ENCODE peak calls at places on chromosome 3, in seven cellular contexts. One of them, this sample, is unnamed.

GRCh38 chr3:46734773-46735172 is 17.1 kb upstream of the PRSS50 start:
- DNase-seq in GM23248: no peak
- DNase-seq in A549: no peak
- DNase-seq in cardiac fibroblast: no peak
- DNase-seq in GM12865: no peak
- DNase-seq in heart left ventricle: no peak
- DNase-seq in astrocyte of the spinal cord: no peak
- DNase-seq in this sample: no peak

GRCh38 chr3:79419222-79419621 is 348.6 kb downstream of the ROBO1 start:
- DNase-seq in GM23248: peak
- DNase-seq in astrocyte of the spinal cord: no peak
- DNase-seq in heart left ventricle: no peak
- DNase-seq in A549: no peak
- DNase-seq in GM12865: no peak
- DNase-seq in cardiac fibroblast: peak
- DNase-seq in this sample: no peak

GRCh38 chr3:184050217-184050847 is 2.5 kb upstream of the HTR3C start:
- DNase-seq in cardiac fibroblast: no peak
- DNase-seq in astrocyte of the spinal cord: no peak
- DNase-seq in GM12865: no peak
- DNase-seq in GM23248: no peak
- DNase-seq in A549: no peak
- DNase-seq in heart left ventricle: no peak
- DNase-seq in this sample: no peak

GRCh38 chr3:71752911-71753715 is 542 bp upstream of the GPR27 start:
- DNase-seq in A549: no peak
- DNase-seq in cardiac fibroblast: no peak
- DNase-seq in astrocyte of the spinal cord: no peak
- DNase-seq in heart left ventricle: no peak
- DNase-seq in GM12865: no peak
- DNase-seq in GM23248: no peak
- DNase-seq in this sample: no peak

GRCh38 chr3:14285526-14285925 is 106.9 kb downstream of the LSM3 start:
- DNase-seq in cardiac fibroblast: no peak
- DNase-seq in GM12865: no peak
- DNase-seq in astrocyte of the spinal cord: no peak
- DNase-seq in heart left ventricle: no peak
- DNase-seq in GM23248: no peak
- DNase-seq in A549: no peak
- DNase-seq in this sample: no peak

GRCh38 chr3:151086484-151087456 is 1.3 kb downstream of the MED12L start:
- DNase-seq in heart left ventricle: peak
- DNase-seq in astrocyte of the spinal cord: peak
- DNase-seq in GM23248: peak
- DNase-seq in cardiac fibroblast: peak
- DNase-seq in A549: peak
- DNase-seq in GM12865: peak
- DNase-seq in this sample: peak

GRCh38 chr3:99357131-99357530 is 281.3 kb upstream of the COL8A1 start:
- DNase-seq in astrocyte of the spinal cord: no peak
- DNase-seq in cardiac fibroblast: no peak
- DNase-seq in GM12865: no peak
- DNase-seq in A549: no peak
- DNase-seq in heart left ventricle: no peak
- DNase-seq in GM23248: no peak
- DNase-seq in this sample: peak

GRCh38 chr3:120025520-120025919 is 68.7 kb downstream of the GSK3B start:
- DNase-seq in astrocyte of the spinal cord: peak
- DNase-seq in cardiac fibroblast: no peak
- DNase-seq in heart left ventricle: no peak
- DNase-seq in A549: no peak
- DNase-seq in GM23248: peak
- DNase-seq in GM12865: no peak
- DNase-seq in this sample: no peak

GRCh38 chr3:107216711-107217110 is 160.5 kb upstream of the CCDC54 start:
- DNase-seq in GM23248: peak
- DNase-seq in A549: no peak
- DNase-seq in GM12865: no peak
- DNase-seq in astrocyte of the spinal cord: peak
- DNase-seq in cardiac fibroblast: peak
- DNase-seq in heart left ventricle: peak
- DNase-seq in this sample: peak

GRCh38 chr3:52044869-52045616 is 11.3 kb downstream of the DUSP7 start:
- DNase-seq in astrocyte of the spinal cord: no peak
- DNase-seq in GM12865: no peak
- DNase-seq in A549: no peak
- DNase-seq in heart left ventricle: no peak
- DNase-seq in cardiac fibroblast: no peak
- DNase-seq in GM23248: no peak
- DNase-seq in this sample: no peak

GRCh38 chr3:100073555-100074307 is 40.6 kb downstream of the FILIP1L start:
- DNase-seq in A549: no peak
- DNase-seq in astrocyte of the spinal cord: peak
- DNase-seq in cardiac fibroblast: peak
- DNase-seq in GM23248: no peak
- DNase-seq in heart left ventricle: peak
- DNase-seq in GM12865: peak
- DNase-seq in this sample: peak

GRCh38 chr3:111069974-111070751 is 1.5 kb upstream of the NECTIN3 start:
- DNase-seq in cardiac fibroblast: peak
- DNase-seq in GM12865: no peak
- DNase-seq in heart left ventricle: peak
- DNase-seq in GM23248: peak
- DNase-seq in A549: no peak
- DNase-seq in astrocyte of the spinal cord: peak
- DNase-seq in this sample: no peak

GRCh38 chr3:44272191-44272590 is 30.5 kb downstream of the TOPAZ1 start:
- DNase-seq in cardiac fibroblast: no peak
- DNase-seq in A549: no peak
- DNase-seq in GM12865: no peak
- DNase-seq in astrocyte of the spinal cord: no peak
- DNase-seq in heart left ventricle: no peak
- DNase-seq in GM23248: no peak
- DNase-seq in this sample: no peak

GRCh38 chr3:69085543-69086132 is 901 bp downstream of the ARL6IP5 start:
- DNase-seq in heart left ventricle: no peak
- DNase-seq in GM12865: peak
- DNase-seq in cardiac fibroblast: peak
- DNase-seq in A549: no peak
- DNase-seq in astrocyte of the spinal cord: no peak
- DNase-seq in GM23248: peak
- DNase-seq in this sample: peak

GRCh38 chr3:14267976-14268375 is 89.4 kb downstream of the LSM3 start:
- DNase-seq in astrocyte of the spinal cord: no peak
- DNase-seq in GM12865: no peak
- DNase-seq in GM23248: no peak
- DNase-seq in A549: no peak
- DNase-seq in heart left ventricle: no peak
- DNase-seq in cardiac fibroblast: no peak
- DNase-seq in this sample: no peak

GRCh38 chr3:99984139-99984538 is 130.2 kb downstream of the FILIP1L start:
- DNase-seq in cardiac fibroblast: no peak
- DNase-seq in A549: no peak
- DNase-seq in heart left ventricle: no peak
- DNase-seq in astrocyte of the spinal cord: no peak
- DNase-seq in GM23248: no peak
- DNase-seq in GM12865: no peak
- DNase-seq in this sample: no peak

DNA sequence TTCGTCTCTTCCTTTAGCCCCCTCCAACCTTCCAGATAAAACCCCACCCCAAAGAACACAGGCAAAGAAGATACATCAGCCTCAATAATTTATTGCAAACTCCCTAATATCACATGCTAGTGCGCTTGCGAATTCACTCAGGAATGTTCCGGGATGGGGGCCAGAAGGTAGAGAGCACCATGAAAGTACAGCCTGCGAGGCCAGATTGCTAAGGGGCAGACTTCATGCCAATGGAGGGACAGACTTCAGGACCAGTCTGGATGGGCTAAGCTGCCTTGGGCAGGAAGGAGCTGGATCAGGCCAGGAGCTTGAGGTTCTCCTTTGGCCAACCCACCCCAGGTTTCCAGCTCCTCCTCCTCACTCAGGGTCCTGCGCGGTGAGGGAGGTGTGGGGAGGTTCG is 13.4 kb downstream of the CIDEC start:
- DNase-seq in cardiac fibroblast: peak
- DNase-seq in A549: no peak
- DNase-seq in GM23248: no peak
- DNase-seq in GM12865: no peak
- DNase-seq in astrocyte of the spinal cord: no peak
- DNase-seq in heart left ventricle: no peak
- DNase-seq in this sample: peak
- H3K4me3 ChIP-seq in cardiac fibroblast: no peak
- H3K4me3 ChIP-seq in A549: no peak
- H3K4me3 ChIP-seq in GM23248: no peak
- H3K4me3 ChIP-seq in GM12865: no peak
- H3K4me3 ChIP-seq in astrocyte of the spinal cord: no peak
- H3K4me3 ChIP-seq in heart left ventricle: no peak
- H3K4me3 ChIP-seq in this sample: no peak

GRCh38 chr3:56683122-56683817 is at the start of gene TASOR:
- DNase-seq in cardiac fibroblast: peak
- DNase-seq in A549: peak
- DNase-seq in GM12865: peak
- DNase-seq in GM23248: peak
- DNase-seq in astrocyte of the spinal cord: peak
- DNase-seq in heart left ventricle: peak
- DNase-seq in this sample: peak

GRCh38 chr3:56681963-56682457 is 1.1 kb downstream of the TASOR start:
- DNase-seq in GM23248: no peak
- DNase-seq in astrocyte of the spinal cord: no peak
- DNase-seq in heart left ventricle: no peak
- DNase-seq in cardiac fibroblast: no peak
- DNase-seq in GM12865: no peak
- DNase-seq in A549: no peak
- DNase-seq in this sample: no peak

GRCh38 chr3:56677286-56677685 is 5.8 kb downstream of the TASOR start:
- DNase-seq in GM12865: peak
- DNase-seq in astrocyte of the spinal cord: no peak
- DNase-seq in GM23248: no peak
- DNase-seq in A549: no peak
- DNase-seq in heart left ventricle: no peak
- DNase-seq in cardiac fibroblast: no peak
- DNase-seq in this sample: no peak

GRCh38 chr3:56682458-56683121 is 475 bp downstream of the TASOR start:
- DNase-seq in A549: peak
- DNase-seq in astrocyte of the spinal cord: peak
- DNase-seq in heart left ventricle: peak
- DNase-seq in cardiac fibroblast: peak
- DNase-seq in GM23248: peak
- DNase-seq in GM12865: peak
- DNase-seq in this sample: peak

DNA sequence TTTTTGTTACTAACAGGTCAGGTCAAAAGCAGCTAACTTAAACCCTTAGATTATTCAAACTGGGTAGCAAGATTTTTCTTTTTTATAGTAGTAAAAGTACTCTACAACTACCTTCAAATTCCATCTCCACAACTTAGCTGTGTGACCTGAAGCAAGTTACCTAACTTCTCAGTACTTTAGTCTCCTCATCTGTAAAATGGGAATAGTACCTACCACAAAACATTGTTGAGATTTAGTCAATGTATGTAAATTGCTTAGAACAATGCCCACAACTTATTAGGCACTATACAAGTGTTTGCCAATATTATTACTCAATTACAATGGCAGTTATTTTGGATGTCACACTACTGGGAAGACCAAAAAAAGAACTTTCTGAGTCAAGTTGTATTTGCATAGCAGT is 3.0 kb downstream of the TASOR start:
- DNase-seq in GM23248: no peak
- DNase-seq in cardiac fibroblast: no peak
- DNase-seq in heart left ventricle: no peak
- DNase-seq in GM12865: no peak
- DNase-seq in A549: no peak
- DNase-seq in astrocyte of the spinal cord: no peak
- DNase-seq in this sample: no peak
- H3K4me3 ChIP-seq in GM23248: peak
- H3K4me3 ChIP-seq in cardiac fibroblast: no peak
- H3K4me3 ChIP-seq in heart left ventricle: no peak
- H3K4me3 ChIP-seq in GM12865: peak
- H3K4me3 ChIP-seq in A549: no peak
- H3K4me3 ChIP-seq in astrocyte of the spinal cord: no peak
- H3K4me3 ChIP-seq in this sample: no peak

DNA sequence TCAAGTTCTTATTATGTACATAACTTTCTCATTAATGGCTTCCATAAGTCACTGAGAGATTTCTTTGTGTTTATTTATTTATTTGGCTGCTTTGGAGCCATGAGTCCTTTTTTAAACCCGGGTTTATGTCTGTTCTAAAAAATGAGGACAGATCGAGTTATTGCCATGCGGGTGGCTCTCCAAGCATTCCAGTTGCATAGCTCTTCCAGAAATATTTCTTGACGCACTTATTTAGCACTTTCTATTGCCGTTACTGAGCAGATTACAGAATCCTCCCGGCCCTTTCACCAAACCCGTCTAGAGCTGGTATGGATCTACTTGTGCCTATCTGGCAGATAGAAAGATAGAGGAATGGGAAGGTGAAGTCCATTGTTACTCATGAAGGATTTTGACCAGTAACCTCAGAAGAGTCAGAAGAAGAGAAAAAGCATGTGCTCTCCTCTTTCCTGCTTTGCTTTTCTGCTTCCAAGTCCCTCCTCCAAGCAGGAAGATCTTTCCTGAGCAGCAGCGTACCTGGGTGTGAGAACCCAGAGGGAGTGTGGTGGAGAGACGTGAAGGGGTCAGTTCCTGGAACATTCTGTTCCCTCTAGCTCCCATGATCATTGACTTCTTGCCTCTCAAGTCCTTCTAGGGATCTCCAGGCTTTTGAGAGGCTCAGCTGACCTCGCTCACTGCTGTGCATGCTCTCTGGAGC is 112.8 kb downstream of the LPP start:
- DNase-seq in GM23248: peak
- DNase-seq in GM12865: no peak
- DNase-seq in A549: no peak
- DNase-seq in heart left ventricle: peak
- DNase-seq in cardiac fibroblast: peak
- DNase-seq in astrocyte of the spinal cord: peak
- DNase-seq in this sample: peak
- H3K4me3 ChIP-seq in GM23248: peak
- H3K4me3 ChIP-seq in GM12865: no peak
- H3K4me3 ChIP-seq in A549: peak
- H3K4me3 ChIP-seq in heart left ventricle: no peak
- H3K4me3 ChIP-seq in cardiac fibroblast: peak
- H3K4me3 ChIP-seq in astrocyte of the spinal cord: peak
- H3K4me3 ChIP-seq in this sample: peak

DNA sequence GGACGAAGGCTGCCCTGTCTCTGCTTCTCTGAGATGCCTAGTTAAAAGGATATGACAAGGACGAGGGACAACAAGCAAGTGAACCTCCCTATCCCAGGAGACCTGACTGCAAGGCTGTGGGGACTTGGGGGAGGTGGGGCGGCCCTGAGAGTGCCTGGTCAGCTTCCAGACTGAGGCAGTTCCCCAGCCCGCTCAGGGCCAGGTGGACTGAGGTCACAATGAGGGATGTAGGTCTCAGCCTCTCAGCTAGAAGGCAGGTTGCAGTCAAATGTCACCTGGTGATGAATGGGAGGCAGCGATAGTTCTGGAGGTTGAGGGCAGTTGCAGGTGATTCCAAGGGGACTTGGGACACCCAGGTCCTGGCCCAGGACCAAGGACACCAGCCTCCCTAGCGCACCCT is 30.6 kb downstream of the TKT start:
- DNase-seq in A549: no peak
- DNase-seq in GM23248: no peak
- DNase-seq in heart left ventricle: peak
- DNase-seq in GM12865: no peak
- DNase-seq in astrocyte of the spinal cord: no peak
- DNase-seq in cardiac fibroblast: no peak
- DNase-seq in this sample: no peak
- H3K4me3 ChIP-seq in A549: no peak
- H3K4me3 ChIP-seq in GM23248: no peak
- H3K4me3 ChIP-seq in heart left ventricle: no peak
- H3K4me3 ChIP-seq in GM12865: no peak
- H3K4me3 ChIP-seq in astrocyte of the spinal cord: no peak
- H3K4me3 ChIP-seq in cardiac fibroblast: no peak
- H3K4me3 ChIP-seq in this sample: no peak